ENCODE peak calls at places on chromosomes 13 and 19, in six cellular contexts. Y is GM23338, R is hepatocyte, O is GM23248, F is PC-3, J is HCT116. D is an unnamed sample.

GRCh38 chr19:13441810-13442512 is 64.3 kb downstream of the CACNA1A start:
- DNase-seq in F (peak; percentile 80), R (peak; percentile 75), O (peak; percentile 60), J (no peak), Y (peak; percentile 94), D (peak; percentile 91)

GRCh38 chr19:47284324-47284899 is 9.7 kb downstream of the INAFM1 start:
- DNase-seq in O (peak; percentile 53), F (peak; percentile 71), R (peak; percentile 79), J (no peak), Y (peak; percentile 83), D (peak; percentile 61)

GRCh38 chr19:6532244-6532999 is 1.6 kb downstream of the TNFSF9 start:
- DNase-seq in R (no peak), F (no peak), J (no peak), O (no peak), Y (no peak), D (no peak)

GRCh38 chr13:29935309-29935981 is 85.0 kb upstream of the UBL3 start:
- DNase-seq in Y (no peak), R (no peak), F (no peak), J (no peak), O (no peak), D (no peak)

GRCh38 chr13:33992891-33993336 is 175.0 kb downstream of the RFC3 start:
- DNase-seq in O (no peak), R (no peak), J (no peak), F (no peak), Y (no peak), D (no peak)

GRCh38 chr19:53068834-53069233 is 24.3 kb downstream of the ERVV-2 start:
- DNase-seq in O (no peak), J (no peak), Y (no peak), R (no peak), F (no peak), D (no peak)

GRCh38 chr13:109755997-109756396 is 30.4 kb downstream of the IRS2 start:
- DNase-seq in Y (no peak), O (no peak), J (no peak), R (no peak), F (no peak), D (no peak)

GRCh38 chr13:42720116-42720857 is 61.1 kb upstream of the FAM216B start:
- DNase-seq in Y (no peak), F (peak; percentile 90), R (peak; percentile 86), O (peak; percentile 98), J (peak; percentile 60), D (no peak)

GRCh38 chr19:45340899-45341453 is 426 bp downstream of the KLC3 start:
- DNase-seq in F (no peak), R (no peak), J (no peak), Y (peak; percentile 56), O (peak; percentile 18), D (peak; percentile 18)

GRCh38 chr19:18999016-18999758 is 34.1 kb downstream of the SUGP2 start:
- DNase-seq in J (no peak), O (peak; percentile 21), F (peak; percentile 57), R (no peak), Y (no peak), D (no peak)

GRCh38 chr13:20197361-20197834 is 4.7 kb upstream of the GJB2 start:
- DNase-seq in J (peak; percentile 64), Y (peak; percentile 53), O (peak; percentile 63), R (peak; percentile 39), F (peak; percentile 83), D (peak; percentile 65)

GRCh38 chr13:113932060-113932459 is 41.8 kb downstream of the C13orf46 start:
- DNase-seq in O (no peak), Y (no peak), R (no peak), J (no peak), F (no peak), D (no peak)

GRCh38 chr13:50995870-50996269 is 86.3 kb downstream of the RNASEH2B start:
- DNase-seq in F (no peak), J (no peak), R (no peak), Y (no peak), O (no peak), D (no peak)

GRCh38 chr13:82717249-82717648 is 1165.0 kb downstream of the SLITRK1 start:
- DNase-seq in J (no peak), Y (no peak), F (peak; percentile 56), R (no peak), O (peak; percentile 82), D (no peak)

GRCh38 chr19:50838239-50838638 is 4.9 kb upstream of the KLK15 start:
- DNase-seq in Y (peak; percentile 65), R (no peak), J (peak; percentile 18), F (peak; percentile 55), O (peak; percentile 21), D (peak; percentile 30)

GRCh38 chr13:105990256-105990958 is 545.1 kb downstream of the EFNB2 start:
- DNase-seq in F (peak; percentile 29), Y (no peak), O (peak; percentile 16), R (no peak), J (no peak), D (no peak)

GRCh38 chr19:50835785-50836542 is 2.6 kb upstream of the KLK15 start:
- DNase-seq in R (peak; percentile 91), O (peak; percentile 79), F (peak; percentile 62), J (peak; percentile 57), Y (peak; percentile 83), D (peak; percentile 79)

GRCh38 chr13:30983431-30983830 is 51.0 kb downstream of the TEX26 start:
- DNase-seq in F (no peak), Y (peak; percentile 36), J (no peak), O (no peak), R (no peak), D (peak; percentile 55)

GRCh38 chr13:26946675-26947342 is 186.2 kb upstream of the GPR12 start:
- DNase-seq in J (peak; percentile 44), O (peak; percentile 70), R (peak; percentile 74), F (peak; percentile 70), Y (peak; percentile 74), D (peak; percentile 75)

GRCh38 chr13:97855570-97855970 is 97.9 kb upstream of the IPO5 start:
- DNase-seq in O (peak; percentile 88), F (peak; percentile 77), J (peak; percentile 58), Y (peak; percentile 92), R (peak; percentile 92), D (peak; percentile 88)

GRCh38 chr13:101306773-101307172 is 109.5 kb downstream of the NALCN start:
- DNase-seq in O (no peak), F (no peak), J (no peak), Y (no peak), R (no peak), D (no peak)

GRCh38 chr19:56405062-56405461 is 930 bp downstream of the ZNF583 start:
- DNase-seq in R (no peak), J (no peak), F (no peak), Y (no peak), O (no peak), D (no peak)

GRCh38 chr13:41615520-41615838 is 158.1 kb downstream of the RGCC start:
- DNase-seq in J (no peak), R (no peak), F (no peak), O (no peak), Y (no peak), D (no peak)

GRCh38 chr19:8654591-8655339 is 24.3 kb downstream of the NFILZ start:
- DNase-seq in J (peak; percentile 48), F (peak; percentile 65), O (peak; percentile 64), Y (peak; percentile 84), R (peak; percentile 73), D (peak; percentile 82)

DNA sequence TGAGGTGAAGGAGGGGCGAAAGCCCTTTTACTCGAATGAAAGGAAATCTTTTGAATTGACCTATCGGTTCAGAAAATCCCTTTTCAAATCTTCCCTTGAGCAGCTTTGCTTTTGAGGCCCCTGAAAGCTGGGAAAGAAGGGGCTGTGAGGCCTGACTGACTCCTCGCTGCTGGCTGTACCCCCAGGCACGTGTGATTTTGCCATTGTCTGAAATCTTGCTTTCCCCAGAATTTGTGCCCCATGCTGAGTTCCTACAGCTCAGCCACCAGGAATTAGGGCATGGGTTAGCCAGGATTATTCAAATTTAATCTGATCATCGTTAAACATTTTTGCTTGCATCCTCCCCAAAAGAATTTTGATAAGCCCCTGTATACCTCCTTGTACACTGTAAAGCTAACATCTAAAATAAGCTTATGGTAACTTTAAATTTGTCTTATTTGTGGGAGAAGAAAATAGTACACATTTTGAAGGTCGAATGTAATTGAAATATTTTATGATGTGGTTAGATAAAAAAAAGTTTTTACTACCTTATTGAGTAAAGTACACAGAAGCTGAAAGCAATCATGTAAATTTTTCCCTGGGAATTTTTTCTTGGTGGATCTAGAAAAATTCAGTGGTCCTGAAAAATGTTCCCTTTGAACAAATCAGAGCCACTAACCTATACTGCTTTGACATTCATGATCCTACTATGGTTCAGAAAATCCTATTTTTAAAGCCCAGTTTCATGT is 46.7 kb downstream of the SIPA1L3 start:
- DNase-seq in J (no peak), F (peak; percentile 19), R (no peak), Y (peak; percentile 62), O (peak; percentile 47), D (peak; percentile 93)
- H3K4me1 ChIP-seq in J (no peaks in the 10 kb centered on the region), F (peaks cover 27% of the 10 kb centered on the region), R (no peaks in the 10 kb centered on the region), Y (peaks cover 28% of the 10 kb centered on the region), O (peaks cover 12% of the 10 kb centered on the region), D (peaks cover 39% of the 10 kb centered on the region)

DNA sequence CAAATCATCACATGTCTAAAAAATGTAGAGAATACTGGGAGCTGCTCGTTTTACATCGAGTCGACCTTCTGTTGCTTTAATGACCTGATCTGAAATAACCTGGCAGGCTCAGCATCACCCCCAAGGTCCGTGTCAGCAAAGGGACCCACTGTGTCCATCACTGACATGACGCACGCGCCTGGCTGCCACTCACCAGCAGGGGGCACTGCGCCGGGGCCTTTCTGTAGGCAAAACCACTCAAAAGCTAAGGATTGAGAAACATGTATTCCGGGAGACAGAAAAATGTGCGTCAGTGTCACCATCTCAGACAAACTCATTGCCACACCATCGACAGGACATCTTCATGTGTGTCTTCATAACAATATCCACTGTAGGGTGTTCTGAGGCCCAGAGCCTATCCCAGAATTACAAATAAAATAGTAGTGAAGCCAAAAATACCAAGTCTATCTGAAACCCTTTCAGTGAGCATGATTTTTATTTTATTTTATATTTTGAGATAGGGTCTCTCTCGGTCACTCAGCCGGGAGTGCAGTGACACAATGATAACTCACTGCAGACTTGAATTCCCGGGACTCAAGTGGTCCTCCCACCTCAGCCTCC is 130.3 kb upstream of the LSM14A start:
- DNase-seq in F (peak; percentile 68), O (peak; percentile 74), Y (peak; percentile 88), R (peak; percentile 60), J (peak; percentile 46), D (peak; percentile 78)
- TF ChIP-seq EZH2phosphoT487 in F (no peak), O (no peak), Y (no peak), R (no peak), J (no peak), D (no peak)

DNA sequence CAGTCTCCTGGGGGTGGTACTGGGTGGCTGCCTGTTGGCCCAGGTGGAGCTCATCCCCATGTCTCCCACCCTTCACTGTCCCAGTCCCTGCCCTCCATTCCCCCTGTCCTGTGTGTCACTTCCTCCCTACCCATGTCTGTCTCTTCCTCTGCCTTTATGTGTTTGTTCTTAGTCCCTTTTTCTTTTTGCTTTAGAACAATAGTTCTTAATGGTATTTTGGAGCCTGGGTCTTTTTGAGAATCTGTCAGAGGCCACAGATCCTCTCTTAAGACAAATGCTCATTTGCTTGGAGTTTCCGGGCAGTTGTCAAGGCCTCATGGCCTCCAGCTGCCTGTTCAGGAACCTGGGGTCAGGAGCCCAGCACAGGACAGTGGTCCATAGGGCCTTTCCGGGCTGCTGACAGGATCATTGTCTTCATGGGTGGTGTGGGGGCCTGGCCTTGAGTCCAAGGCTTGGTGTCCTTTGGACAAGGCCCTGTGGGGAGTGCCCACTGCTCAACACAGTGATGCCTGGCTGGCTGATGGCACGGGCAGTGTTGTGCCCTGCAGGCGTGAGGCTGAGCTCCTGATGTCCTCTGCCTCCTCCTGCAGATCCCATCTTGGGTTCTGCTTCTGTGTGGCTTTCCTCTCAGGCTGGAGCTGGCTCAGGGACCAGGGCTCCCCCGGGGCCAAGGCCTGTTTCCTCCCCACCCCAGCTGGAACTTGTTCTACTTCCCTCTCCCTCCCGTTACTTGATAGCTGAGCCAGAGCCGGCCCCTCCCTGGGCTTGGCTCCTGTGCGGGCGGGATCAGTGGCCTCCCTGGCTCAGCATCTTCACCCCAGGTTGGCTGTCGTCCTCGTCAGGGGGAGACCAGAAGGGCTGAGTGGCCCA is 3.5 kb downstream of the EGLN2 start:
- DNase-seq in O (peak; percentile 35), Y (no peak), J (no peak), F (no peak), R (no peak), D (no peak)
- H3K4me1 ChIP-seq in O (peaks cover 35% of the 10 kb centered on the region), Y (peaks cover 61% of the 10 kb centered on the region), J (peaks cover 16% of the 10 kb centered on the region), F (peaks cover 36% of the 10 kb centered on the region), R (peaks cover 67% of the 10 kb centered on the region), D (peaks cover 34% of the 10 kb centered on the region)

GRCh38 chr19:39237200-39238184 is 7.3 kb downstream of the IFNL3 start:
- DNase-seq in Y (peak; percentile 39), R (peak; percentile 85), F (peak; percentile 52), O (no peak), J (peak; percentile 3), D (no peak)
- TF ChIP-seq EZH2phosphoT487 in Y (no peak), R (no peak), F (no peak), O (no peak), J (no peak), D (no peak)